ENCODE peak calls at places on chromosomes 12 and 14, in five cellular contexts. A, X, Y, S and K are unnamed samples.
A peak's percentile ranks its signal among the peaks of the same experiment; 100 is the strongest.

GRCh38 chr12:43676183-43676813 is 82.3 kb downstream of the PUS7L start:
- DNase-seq in X (no peak), S (peak; percentile 13), A (no peak), Y (peak; percentile 41), K (peak; percentile 12)

GRCh38 chr12:69097619-69098368 is 141.6 kb upstream of the CPSF6 start:
- DNase-seq in A (no peak), Y (no peak), X (no peak), S (no peak), K (peak; percentile 12)

GRCh38 chr12:102376251-102376747 is 104.1 kb downstream of the IGF1 start:
- DNase-seq in X (no peak), Y (no peak), S (no peak), A (no peak), K (no peak)

GRCh38 chr14:68011629-68012028 is 192.1 kb downstream of the RAD51B start:
- DNase-seq in A (no peak), S (no peak), X (no peak), Y (no peak), K (peak; percentile 66)

GRCh38 chr14:105446971-105447370 is 27.3 kb downstream of the MTA1 start:
- DNase-seq in A (no peak), Y (no peak), X (no peak), S (no peak), K (no peak)

GRCh38 chr12:131985145-131985875 is 35.6 kb downstream of the EP400 start:
- DNase-seq in X (no peak), Y (no peak), A (no peak), S (peak; percentile 22), K (no peak)

GRCh38 chr14:35159742-35160409 is 37.5 kb downstream of the PRORP start:
- DNase-seq in S (no peak), A (no peak), X (no peak), Y (no peak), K (peak; percentile 81)

GRCh38 chr14:74462993-74463392 is 30.1 kb downstream of the NPC2 start:
- DNase-seq in S (no peak), Y (no peak), A (no peak), X (no peak), K (no peak)

GRCh38 chr14:76510255-76510654 is 134.3 kb downstream of the ESRRB start:
- DNase-seq in A (no peak), X (no peak), S (no peak), Y (no peak), K (no peak)

GRCh38 chr14:24363401-24363800 is 4.6 kb upstream of the NFATC4 start:
- DNase-seq in S (no peak), A (no peak), Y (no peak), X (no peak), K (no peak)

GRCh38 chr12:81992461-81992860 is 233.3 kb upstream of the PPFIA2 start:
- DNase-seq in X (no peak), S (peak; percentile 29), Y (peak; percentile 47), A (no peak), K (peak; percentile 1)

GRCh38 chr12:107492393-107493134 is 193.0 kb upstream of the PWP1 start:
- DNase-seq in A (peak; percentile 32), X (no peak), Y (no peak), S (peak; percentile 67), K (no peak)

GRCh38 chr14:105865904-105866840 is 339.8 kb downstream of the TMEM121 start:
- DNase-seq in X (no peak), Y (peak; percentile 4), S (no peak), A (peak; percentile 57), K (no peak)

GRCh38 chr14:70660967-70661871 is 19.5 kb downstream of the TTC9 start:
- DNase-seq in S (peak; percentile 56), A (no peak), Y (no peak), X (no peak), K (no peak)

GRCh38 chr12:64610092-64610659 is at the start of gene RASSF3:
- DNase-seq in Y (peak; percentile 60), X (no peak), A (peak; percentile 80), S (peak; percentile 80), K (peak; percentile 49)

GRCh38 chr12:69225251-69225910 is 14.0 kb upstream of the CPSF6 start:
- DNase-seq in A (no peak), S (no peak), Y (no peak), X (no peak), K (peak; percentile 37)

GRCh38 chr12:5524116-5524768 is 92.3 kb downstream of the NTF3 start:
- DNase-seq in Y (no peak), S (no peak), X (no peak), A (no peak), K (no peak)

GRCh38 chr12:28683371-28683770 is 465.7 kb upstream of the FAR2 start:
- DNase-seq in S (no peak), X (no peak), Y (no peak), A (no peak), K (no peak)

GRCh38 chr12:96070670-96071279 is 35.4 kb upstream of the LTA4H start:
- DNase-seq in Y (peak; percentile 85), S (peak; percentile 21), X (no peak), A (no peak), K (no peak)

GRCh38 chr14:104844306-104845032 is 20.6 kb upstream of the CEP170B start:
- DNase-seq in Y (no peak), S (no peak), A (peak; percentile 61), X (peak; percentile 40), K (no peak)

GRCh38 chr14:30243157-30243556 is 315.5 kb upstream of the PRKD1 start:
- DNase-seq in S (no peak), Y (no peak), A (no peak), X (no peak), K (no peak)

GRCh38 chr14:77051101-77051500 is 22.6 kb upstream of the IRF2BPL start:
- DNase-seq in X (no peak), A (peak; percentile 81), S (no peak), Y (no peak), K (no peak)

GRCh38 chr14:45118594-45118993 is 15.7 kb downstream of the FKBP3 start:
- DNase-seq in Y (no peak), X (no peak), A (no peak), S (no peak), K (no peak)

GRCh38 chr12:12294215-12295005 is 27.6 kb upstream of the LRP6 start:
- DNase-seq in A (no peak), Y (no peak), X (no peak), S (no peak), K (peak; percentile 81)

GRCh38 chr12:10362828-10363664 is 26.8 kb downstream of the KLRK1 start:
- DNase-seq in S (peak; percentile 19), Y (no peak), A (no peak), X (no peak), K (peak; percentile 51)

GRCh38 chr12:10362325-10362724 is 27.5 kb downstream of the KLRK1 start:
- DNase-seq in A (no peak), Y (no peak), S (no peak), X (no peak), K (no peak)

GRCh38 chr12:10363922-10364838 is 25.7 kb downstream of the KLRK1 start:
- DNase-seq in S (peak; percentile 67), X (no peak), Y (no peak), A (peak; percentile 72), K (peak; percentile 57)

GRCh38 chr12:10364839-10365681 is 24.8 kb downstream of the KLRK1 start:
- DNase-seq in S (peak; percentile 86), Y (no peak), A (peak; percentile 79), X (no peak), K (peak; percentile 89)

DNA sequence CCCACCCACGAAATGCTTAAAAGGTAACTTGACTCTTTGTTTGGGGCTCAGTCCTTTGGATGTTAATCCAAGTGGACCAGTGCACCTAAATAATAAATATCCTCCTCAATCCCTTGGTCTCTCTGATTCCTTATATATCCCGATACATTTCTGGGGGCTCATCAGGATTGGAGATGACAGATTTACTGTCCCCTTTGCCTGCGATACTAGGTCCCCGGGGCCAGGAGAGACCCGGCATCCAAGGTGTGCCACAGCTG is 26.2 kb downstream of the KLRK1 start:
- DNase-seq in A (no peak), X (no peak), S (no peak), Y (no peak), K (peak; percentile 26)
- H3K4me3 ChIP-seq in A (peak overlapping the region; percentile 45), X (peak overlapping the region; percentile 60), S (no peak overlapping the region), Y (no peak overlapping the region), K (peak overlapping the region; percentile 21)

DNA sequence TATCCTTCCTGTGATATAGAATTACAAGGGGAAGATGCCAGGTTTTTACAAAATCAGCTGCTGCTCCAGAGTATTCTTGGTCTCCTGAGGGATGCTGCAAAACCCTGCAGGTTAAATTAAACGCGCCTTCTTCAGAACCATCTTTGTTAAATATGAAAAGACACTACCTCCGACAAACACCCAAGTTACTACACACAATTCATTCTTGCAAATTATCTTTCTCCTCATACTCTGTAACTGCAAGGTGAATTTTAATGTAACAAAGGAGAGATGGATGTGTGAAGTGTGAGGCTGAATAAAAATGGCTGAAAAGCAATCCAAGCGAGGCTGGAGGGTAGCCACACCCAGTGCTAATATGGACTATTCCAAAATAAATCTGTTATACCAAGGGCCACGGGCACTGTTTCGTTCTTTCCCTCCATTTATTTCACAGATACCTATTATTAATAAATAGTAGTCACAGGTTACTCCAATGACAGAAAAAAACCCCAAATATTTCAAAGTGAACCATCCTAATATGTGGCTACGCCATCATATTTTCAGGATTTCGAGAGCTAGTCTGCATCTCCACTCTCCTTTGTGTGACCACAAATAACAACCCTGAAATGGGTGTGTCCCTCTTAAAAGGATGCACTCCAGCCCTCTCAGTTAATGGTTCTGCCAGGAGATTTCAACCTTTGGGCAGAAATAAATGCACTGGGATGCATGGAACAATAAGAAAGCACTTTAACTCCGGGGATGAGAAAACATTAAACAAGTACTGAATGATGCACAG is 53.0 kb upstream of the CCDC175 start:
- DNase-seq in S (no peak), A (no peak), X (no peak), Y (no peak), K (no peak)
- H3K4me3 ChIP-seq in S (no peak overlapping the region), A (no peak overlapping the region), X (no peak overlapping the region), Y (peak overlapping the region; percentile 55), K (no peak overlapping the region)

GRCh38 chr12:22653075-22653474 is 28.1 kb downstream of the ETNK1 start:
- DNase-seq in S (no peak), Y (no peak), X (no peak), A (no peak), K (peak; percentile 52)
- H3K4me3 ChIP-seq in S (no peak overlapping the region), Y (no peak overlapping the region), X (no peak overlapping the region), A (no peak overlapping the region), K (no peak overlapping the region)

GRCh38 chr12:121638298-121639202 is 12.2 kb downstream of the ORAI1 start:
- DNase-seq in Y (no peak), X (no peak), A (no peak), S (no peak), K (no peak)
- H3K4me3 ChIP-seq in Y (no peak overlapping the region), X (no peak overlapping the region), A (no peak overlapping the region), S (no peak overlapping the region), K (no peak overlapping the region)

DNA sequence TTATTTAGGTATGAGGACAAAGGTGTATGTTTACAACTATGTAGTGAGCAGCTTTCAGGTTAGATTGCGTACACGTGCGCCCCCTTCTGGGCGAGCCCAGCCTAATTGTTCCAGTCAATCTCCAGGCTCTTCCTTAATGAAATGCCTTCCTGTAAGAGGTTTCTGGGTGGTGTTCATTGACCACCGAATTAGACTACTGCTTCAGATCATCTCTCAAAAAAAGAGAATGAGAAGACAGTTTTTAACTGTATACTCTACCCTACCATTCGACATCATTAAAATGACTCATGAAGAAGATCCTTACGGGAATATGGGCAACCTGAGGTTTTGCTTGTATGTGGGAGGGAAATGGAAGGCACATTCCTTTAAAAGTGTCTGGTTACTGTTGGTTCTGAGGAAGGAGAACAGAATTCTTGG is 2.1 kb downstream of the LUM start:
- DNase-seq in S (peak; percentile 90), Y (peak; percentile 46), X (peak; percentile 60), A (peak; percentile 85), K (peak; percentile 79)
- H3K4me3 ChIP-seq in S (no peak overlapping the region), Y (no peak overlapping the region), X (no peak overlapping the region), A (no peak overlapping the region), K (peak overlapping the region; percentile 22)